ENCODE peak calls at places on chromosomes 3 and 15, in eight cellular contexts. One of them, this sample, is unnamed.

GRCh38 chr3:21750291-21750690 is 719 bp downstream of the ZNF385D start:
- DNase-seq in GM12892: no peak
- DNase-seq in transverse colon: no peak
- DNase-seq in body of pancreas: no peak
- DNase-seq in A549: no peak
- DNase-seq in tibial nerve: no peak
- DNase-seq in adrenal gland: no peak
- DNase-seq in esophagus muscularis mucosa: no peak
- DNase-seq in this sample: no peak

GRCh38 chr3:39911465-39912309 is 102.3 kb downstream of the MYRIP start:
- DNase-seq in GM12892: no peak
- DNase-seq in transverse colon: no peak
- DNase-seq in body of pancreas: peak
- DNase-seq in A549: no peak
- DNase-seq in tibial nerve: no peak
- DNase-seq in adrenal gland: peak
- DNase-seq in esophagus muscularis mucosa: no peak
- DNase-seq in this sample: no peak

GRCh38 chr15:60370804-60371700 is 26.7 kb downstream of the ANXA2 start:
- DNase-seq in GM12892: no peak
- DNase-seq in transverse colon: peak
- DNase-seq in body of pancreas: peak
- DNase-seq in A549: peak
- DNase-seq in tibial nerve: peak
- DNase-seq in adrenal gland: peak
- DNase-seq in esophagus muscularis mucosa: no peak
- DNase-seq in this sample: no peak

GRCh38 chr3:157261000-157261399 is 101.1 kb upstream of the CCNL1 start:
- DNase-seq in GM12892: no peak
- DNase-seq in transverse colon: no peak
- DNase-seq in body of pancreas: no peak
- DNase-seq in A549: no peak
- DNase-seq in tibial nerve: no peak
- DNase-seq in adrenal gland: no peak
- DNase-seq in esophagus muscularis mucosa: no peak
- DNase-seq in this sample: no peak

GRCh38 chr3:112464264-112464663 is 35.0 kb downstream of the BTLA start:
- DNase-seq in GM12892: no peak
- DNase-seq in transverse colon: no peak
- DNase-seq in body of pancreas: no peak
- DNase-seq in A549: no peak
- DNase-seq in tibial nerve: no peak
- DNase-seq in adrenal gland: no peak
- DNase-seq in esophagus muscularis mucosa: no peak
- DNase-seq in this sample: no peak

GRCh38 chr3:134216851-134217250 is 33.8 kb downstream of the RYK start:
- DNase-seq in GM12892: no peak
- DNase-seq in transverse colon: no peak
- DNase-seq in body of pancreas: no peak
- DNase-seq in A549: no peak
- DNase-seq in tibial nerve: no peak
- DNase-seq in adrenal gland: no peak
- DNase-seq in esophagus muscularis mucosa: no peak
- DNase-seq in this sample: no peak

GRCh38 chr3:9111349-9112265 is 137.8 kb downstream of the SRGAP3 start:
- DNase-seq in GM12892: no peak
- DNase-seq in transverse colon: no peak
- DNase-seq in body of pancreas: no peak
- DNase-seq in A549: no peak
- DNase-seq in tibial nerve: no peak
- DNase-seq in adrenal gland: no peak
- DNase-seq in esophagus muscularis mucosa: no peak
- DNase-seq in this sample: no peak

GRCh38 chr15:55253580-55253979 is 36.0 kb downstream of the RAB27A start:
- DNase-seq in GM12892: no peak
- DNase-seq in transverse colon: no peak
- DNase-seq in body of pancreas: no peak
- DNase-seq in A549: no peak
- DNase-seq in tibial nerve: no peak
- DNase-seq in adrenal gland: no peak
- DNase-seq in esophagus muscularis mucosa: no peak
- DNase-seq in this sample: no peak

GRCh38 chr3:117407317-117407716 is 697.7 kb downstream of the TUSC7 start:
- DNase-seq in GM12892: no peak
- DNase-seq in transverse colon: no peak
- DNase-seq in body of pancreas: no peak
- DNase-seq in A549: peak
- DNase-seq in tibial nerve: no peak
- DNase-seq in adrenal gland: no peak
- DNase-seq in esophagus muscularis mucosa: no peak
- DNase-seq in this sample: no peak

GRCh38 chr15:54620916-54621315 is 575.8 kb downstream of the RSL24D1 start:
- DNase-seq in GM12892: no peak
- DNase-seq in transverse colon: no peak
- DNase-seq in body of pancreas: no peak
- DNase-seq in A549: no peak
- DNase-seq in tibial nerve: no peak
- DNase-seq in adrenal gland: no peak
- DNase-seq in esophagus muscularis mucosa: no peak
- DNase-seq in this sample: no peak

GRCh38 chr3:13379191-13379830 is 40.8 kb downstream of the NUP210 start:
- DNase-seq in GM12892: no peak
- DNase-seq in transverse colon: no peak
- DNase-seq in body of pancreas: no peak
- DNase-seq in A549: no peak
- DNase-seq in tibial nerve: no peak
- DNase-seq in adrenal gland: peak
- DNase-seq in esophagus muscularis mucosa: no peak
- DNase-seq in this sample: no peak

GRCh38 chr3:136642714-136643113 is 109.5 kb downstream of the STAG1 start:
- DNase-seq in GM12892: no peak
- DNase-seq in transverse colon: no peak
- DNase-seq in body of pancreas: no peak
- DNase-seq in A549: no peak
- DNase-seq in tibial nerve: no peak
- DNase-seq in adrenal gland: no peak
- DNase-seq in esophagus muscularis mucosa: no peak
- DNase-seq in this sample: no peak

GRCh38 chr3:168249539-168250414 is 154.1 kb upstream of the GOLIM4 start:
- DNase-seq in GM12892: peak
- DNase-seq in transverse colon: peak
- DNase-seq in body of pancreas: peak
- DNase-seq in A549: peak
- DNase-seq in tibial nerve: peak
- DNase-seq in adrenal gland: peak
- DNase-seq in esophagus muscularis mucosa: no peak
- DNase-seq in this sample: no peak
- TF ChIP-seq POLR2A in GM12892: peak
- TF ChIP-seq POLR2A in transverse colon: no peak
- TF ChIP-seq POLR2A in body of pancreas: no peak
- TF ChIP-seq POLR2A in A549: no peak
- TF ChIP-seq POLR2A in tibial nerve: no peak
- TF ChIP-seq POLR2A in adrenal gland: no peak
- TF ChIP-seq POLR2A in esophagus muscularis mucosa: no peak
- TF ChIP-seq POLR2A in this sample: no peak

GRCh38 chr15:85777291-85778106 is 17.2 kb downstream of the KLHL25 start:
- DNase-seq in GM12892: no peak
- DNase-seq in transverse colon: no peak
- DNase-seq in body of pancreas: no peak
- DNase-seq in A549: no peak
- DNase-seq in tibial nerve: no peak
- DNase-seq in adrenal gland: no peak
- DNase-seq in esophagus muscularis mucosa: no peak
- DNase-seq in this sample: no peak
- TF ChIP-seq POLR2A in GM12892: no peak
- TF ChIP-seq POLR2A in transverse colon: no peak
- TF ChIP-seq POLR2A in body of pancreas: no peak
- TF ChIP-seq POLR2A in A549: no peak
- TF ChIP-seq POLR2A in tibial nerve: no peak
- TF ChIP-seq POLR2A in adrenal gland: no peak
- TF ChIP-seq POLR2A in esophagus muscularis mucosa: no peak
- TF ChIP-seq POLR2A in this sample: no peak

GRCh38 chr15:63109498-63110290 is 12.0 kb upstream of the LACTB start:
- DNase-seq in GM12892: no peak
- DNase-seq in transverse colon: no peak
- DNase-seq in body of pancreas: no peak
- DNase-seq in A549: no peak
- DNase-seq in tibial nerve: no peak
- DNase-seq in adrenal gland: no peak
- DNase-seq in esophagus muscularis mucosa: peak
- DNase-seq in this sample: no peak

GRCh38 chr15:63114465-63114864 is 7.2 kb upstream of the LACTB start:
- DNase-seq in GM12892: no peak
- DNase-seq in transverse colon: no peak
- DNase-seq in body of pancreas: no peak
- DNase-seq in A549: no peak
- DNase-seq in tibial nerve: no peak
- DNase-seq in adrenal gland: no peak
- DNase-seq in esophagus muscularis mucosa: no peak
- DNase-seq in this sample: no peak

GRCh38 chr15:63110428-63111026 is 11.1 kb upstream of the LACTB start:
- DNase-seq in GM12892: no peak
- DNase-seq in transverse colon: no peak
- DNase-seq in body of pancreas: no peak
- DNase-seq in A549: no peak
- DNase-seq in tibial nerve: no peak
- DNase-seq in adrenal gland: no peak
- DNase-seq in esophagus muscularis mucosa: peak
- DNase-seq in this sample: no peak

GRCh38 chr15:63111481-63111880 is 10.2 kb upstream of the LACTB start:
- DNase-seq in GM12892: no peak
- DNase-seq in transverse colon: no peak
- DNase-seq in body of pancreas: no peak
- DNase-seq in A549: no peak
- DNase-seq in tibial nerve: no peak
- DNase-seq in adrenal gland: no peak
- DNase-seq in esophagus muscularis mucosa: no peak
- DNase-seq in this sample: no peak

DNA sequence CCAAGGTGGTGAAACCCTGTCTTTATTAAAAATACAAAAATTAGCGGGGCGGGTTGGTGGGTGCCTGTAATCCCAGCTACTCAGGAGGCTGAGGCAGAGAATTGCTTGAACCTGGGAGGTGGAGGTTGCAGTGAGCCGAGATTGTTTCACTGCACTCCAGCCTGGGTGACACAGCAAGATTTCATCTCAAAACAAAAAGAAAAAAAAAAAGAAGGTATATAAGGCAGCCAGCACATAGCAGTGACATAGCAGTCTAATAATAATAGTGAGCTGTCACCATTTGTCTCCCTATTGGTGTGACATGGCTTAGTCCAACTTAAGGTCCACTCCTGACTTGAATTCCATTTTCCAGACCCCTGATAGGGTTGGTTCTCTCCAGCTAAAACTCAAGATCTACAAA is 8.8 kb upstream of the LACTB start:
- DNase-seq in GM12892: no peak
- DNase-seq in transverse colon: no peak
- DNase-seq in body of pancreas: no peak
- DNase-seq in A549: no peak
- DNase-seq in tibial nerve: no peak
- DNase-seq in adrenal gland: no peak
- DNase-seq in esophagus muscularis mucosa: no peak
- DNase-seq in this sample: no peak
- TF ChIP-seq POLR2A in GM12892: no peak
- TF ChIP-seq POLR2A in transverse colon: no peak
- TF ChIP-seq POLR2A in body of pancreas: no peak
- TF ChIP-seq POLR2A in A549: no peak
- TF ChIP-seq POLR2A in tibial nerve: no peak
- TF ChIP-seq POLR2A in adrenal gland: no peak
- TF ChIP-seq POLR2A in esophagus muscularis mucosa: no peak
- TF ChIP-seq POLR2A in this sample: no peak

DNA sequence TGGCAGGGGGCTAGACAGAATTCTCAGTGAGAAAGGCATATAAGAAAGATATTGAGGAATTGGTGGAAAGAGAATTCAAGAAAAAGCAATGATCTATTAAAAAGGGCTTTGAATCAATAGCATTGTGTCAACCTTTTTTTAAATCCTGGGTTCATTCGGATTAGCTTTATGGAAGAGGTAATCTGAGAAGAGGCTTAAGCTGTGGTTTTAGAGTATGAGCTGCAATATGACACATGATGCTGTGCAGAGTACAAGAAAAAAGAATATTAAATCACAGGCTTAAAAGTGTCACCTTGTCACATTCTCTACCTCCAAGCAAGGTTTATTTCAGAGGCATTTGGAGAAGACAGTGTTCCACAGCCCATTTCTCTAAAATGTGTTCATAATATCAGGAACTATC is 128.9 kb downstream of the RTP4 start:
- DNase-seq in GM12892: no peak
- DNase-seq in transverse colon: no peak
- DNase-seq in body of pancreas: no peak
- DNase-seq in A549: no peak
- DNase-seq in tibial nerve: no peak
- DNase-seq in adrenal gland: no peak
- DNase-seq in esophagus muscularis mucosa: no peak
- DNase-seq in this sample: no peak
- TF ChIP-seq POLR2A in GM12892: no peak
- TF ChIP-seq POLR2A in transverse colon: no peak
- TF ChIP-seq POLR2A in body of pancreas: no peak
- TF ChIP-seq POLR2A in A549: no peak
- TF ChIP-seq POLR2A in tibial nerve: no peak
- TF ChIP-seq POLR2A in adrenal gland: no peak
- TF ChIP-seq POLR2A in esophagus muscularis mucosa: no peak
- TF ChIP-seq POLR2A in this sample: no peak

This sample was measured in esophagus squamous epithelium.